ENCODE peak calls at places on chromosomes 6 and 20, in ten cellular contexts. N is MCF 10A; A is CD4-positive, alpha-beta T cell; F is AG04450; W is ovary; R is MM.1S; Q is prostate gland; S is K562; B is heart left ventricle; P is AG04449. M is an unnamed sample.

GRCh38 chr6:11008821-11009220 is 35.3 kb downstream of the ELOVL2 start:
- DNase-seq in N (peak), A (no peak), F (no peak), W (no peak), R (no peak), Q (no peak), S (no peak), B (no peak), P (no peak), M (no peak)

GRCh38 chr6:158799051-158799792 is 19.9 kb downstream of the EZR start:
- DNase-seq in N (peak), A (no peak), F (no peak), W (no peak), R (no peak), Q (peak), S (no peak), B (no peak), P (no peak), M (no peak)

GRCh38 chr20:48332555-48332954 is 495.2 kb downstream of the PREX1 start:
- DNase-seq in N (no peak), A (no peak), F (no peak), W (no peak), R (no peak), Q (no peak), S (no peak), B (no peak), P (no peak), M (no peak)

GRCh38 chr6:137781639-137782038 is 85.4 kb upstream of the TNFAIP3 start:
- DNase-seq in N (no peak), A (no peak), F (no peak), W (no peak), R (no peak), Q (no peak), S (no peak), B (no peak), P (no peak), M (no peak)

GRCh38 chr6:27251672-27252251 is 4.3 kb downstream of the PRSS16 start:
- DNase-seq in N (peak), A (peak), F (no peak), W (peak), R (peak), Q (peak), S (peak), B (no peak), P (no peak), M (peak)

GRCh38 chr6:11969092-11969491 is 43.0 kb upstream of the HIVEP1 start:
- DNase-seq in N (no peak), A (no peak), F (peak), W (peak), R (no peak), Q (no peak), S (no peak), B (peak), P (peak), M (no peak)

GRCh38 chr6:157066781-157067491 is 256.4 kb downstream of the TMEM242 start:
- DNase-seq in N (no peak), A (no peak), F (no peak), W (no peak), R (no peak), Q (no peak), S (no peak), B (no peak), P (no peak), M (no peak)

GRCh38 chr6:26016326-26017275 is 54.0 kb downstream of the TRIM38 start:
- DNase-seq in N (peak), A (no peak), F (no peak), W (peak), R (no peak), Q (no peak), S (no peak), B (peak), P (no peak), M (no peak)

GRCh38 chr6:151477726-151478125 is 16.1 kb upstream of the CCDC170 start:
- DNase-seq in N (no peak), A (no peak), F (no peak), W (no peak), R (no peak), Q (no peak), S (no peak), B (no peak), P (no peak), M (no peak)

GRCh38 chr6:85403331-85404015 is 46.4 kb upstream of the NT5E start:
- DNase-seq in N (peak), A (no peak), F (no peak), W (no peak), R (peak), Q (no peak), S (no peak), B (no peak), P (peak), M (no peak)

GRCh38 chr6:47700051-47700450 is 1.7 kb downstream of the ADGRF4 start:
- DNase-seq in N (peak), A (no peak), F (no peak), W (no peak), R (no peak), Q (peak), S (no peak), B (no peak), P (no peak), M (no peak)

GRCh38 chr20:21705466-21706344 is at the start of gene PAX1:
- DNase-seq in N (no peak), A (no peak), F (no peak), W (no peak), R (peak), Q (no peak), S (no peak), B (no peak), P (no peak), M (no peak)

GRCh38 chr6:140773276-140773675 is 1359.4 kb upstream of the GJE1 start:
- DNase-seq in N (no peak), A (no peak), F (no peak), W (no peak), R (no peak), Q (no peak), S (no peak), B (no peak), P (no peak), M (no peak)

GRCh38 chr6:98847392-98847766 is 13.0 kb downstream of the POU3F2 start:
- DNase-seq in N (no peak), A (no peak), F (no peak), W (no peak), R (no peak), Q (no peak), S (no peak), B (no peak), P (no peak), M (no peak)

GRCh38 chr20:16714765-16715164 is 15.1 kb upstream of the SNRPB2 start:
- DNase-seq in N (no peak), A (no peak), F (no peak), W (no peak), R (no peak), Q (no peak), S (no peak), B (no peak), P (no peak), M (no peak)

GRCh38 chr6:160348552-160349441 is 619 bp downstream of the SLC22A3 start:
- DNase-seq in N (no peak), A (no peak), F (no peak), W (peak), R (no peak), Q (no peak), S (no peak), B (no peak), P (no peak), M (no peak)
- TF ChIP-seq CTCF in N (no peak), A (no peak), F (no peak), W (peak), R (no peak), Q (no peak), S (no peak), B (no peak), P (no peak), M (no peak)

GRCh38 chr20:52948491-52948890 is 23.7 kb upstream of the TSHZ2 start:
- DNase-seq in N (peak), A (no peak), F (no peak), W (no peak), R (no peak), Q (no peak), S (no peak), B (no peak), P (no peak), M (no peak)

GRCh38 chr20:52945862-52946522 is 26.2 kb upstream of the TSHZ2 start:
- DNase-seq in N (peak), A (no peak), F (no peak), W (no peak), R (no peak), Q (no peak), S (no peak), B (no peak), P (no peak), M (no peak)

GRCh38 chr20:52941803-52942202 is 30.4 kb upstream of the TSHZ2 start:
- DNase-seq in N (peak), A (no peak), F (no peak), W (no peak), R (no peak), Q (no peak), S (no peak), B (no peak), P (no peak), M (no peak)

GRCh38 chr20:52943185-52943841 is 28.8 kb upstream of the TSHZ2 start:
- DNase-seq in N (peak), A (no peak), F (no peak), W (no peak), R (no peak), Q (no peak), S (no peak), B (no peak), P (no peak), M (no peak)

GRCh38 chr20:52945268-52945667 is 26.9 kb upstream of the TSHZ2 start:
- DNase-seq in N (no peak), A (no peak), F (no peak), W (no peak), R (no peak), Q (no peak), S (no peak), B (no peak), P (no peak), M (no peak)
- TF ChIP-seq CTCF in N (no peak), A (no peak), F (no peak), W (no peak), R (no peak), Q (no peak), S (no peak), B (no peak), P (no peak), M (no peak)

DNA sequence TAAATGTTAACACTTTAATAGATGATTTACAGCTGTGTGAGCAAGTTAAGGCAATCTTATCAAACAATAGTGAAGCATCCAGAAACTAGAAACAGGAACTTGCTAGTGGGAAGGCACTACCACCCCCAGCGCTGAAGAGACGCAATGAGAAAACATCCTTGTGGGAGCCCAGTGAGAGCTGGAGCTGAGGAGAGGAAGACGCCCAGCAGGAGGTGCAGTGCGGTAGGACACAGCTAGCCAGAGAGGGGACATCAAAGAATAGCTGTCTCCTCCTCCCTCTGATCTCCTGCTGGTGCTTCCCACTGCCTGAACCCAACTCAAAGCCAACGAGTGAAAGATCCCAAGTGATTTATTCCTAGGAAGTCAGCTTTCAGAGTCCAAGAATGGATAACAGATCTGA is 140.3 kb downstream of the COL12A1 start:
- DNase-seq in N (no peak), A (no peak), F (no peak), W (no peak), R (no peak), Q (no peak), S (no peak), B (no peak), P (no peak), M (no peak)
- TF ChIP-seq CTCF in N (no peak), A (no peak), F (peak), W (no peak), R (no peak), Q (no peak), S (no peak), B (no peak), P (peak), M (no peak)

GRCh38 chr6:30942338-30943060 is 1.7 kb downstream of the MUCL3 start:
- DNase-seq in N (peak), A (no peak), F (peak), W (peak), R (no peak), Q (peak), S (peak), B (peak), P (peak), M (no peak)
- TF ChIP-seq CTCF in N (peak), A (no peak), F (peak), W (no peak), R (no peak), Q (no peak), S (peak), B (no peak), P (peak), M (no peak)

GRCh38 chr6:169751242-169752073 is at the start of the genes DYNLT2 and ERMARD:
- DNase-seq in N (peak), A (peak), F (peak), W (peak), R (peak), Q (peak), S (peak), B (peak), P (peak), M (peak)
- TF ChIP-seq CTCF in N (no peak), A (no peak), F (peak), W (peak), R (no peak), Q (no peak), S (peak), B (peak), P (peak), M (no peak)

DNA sequence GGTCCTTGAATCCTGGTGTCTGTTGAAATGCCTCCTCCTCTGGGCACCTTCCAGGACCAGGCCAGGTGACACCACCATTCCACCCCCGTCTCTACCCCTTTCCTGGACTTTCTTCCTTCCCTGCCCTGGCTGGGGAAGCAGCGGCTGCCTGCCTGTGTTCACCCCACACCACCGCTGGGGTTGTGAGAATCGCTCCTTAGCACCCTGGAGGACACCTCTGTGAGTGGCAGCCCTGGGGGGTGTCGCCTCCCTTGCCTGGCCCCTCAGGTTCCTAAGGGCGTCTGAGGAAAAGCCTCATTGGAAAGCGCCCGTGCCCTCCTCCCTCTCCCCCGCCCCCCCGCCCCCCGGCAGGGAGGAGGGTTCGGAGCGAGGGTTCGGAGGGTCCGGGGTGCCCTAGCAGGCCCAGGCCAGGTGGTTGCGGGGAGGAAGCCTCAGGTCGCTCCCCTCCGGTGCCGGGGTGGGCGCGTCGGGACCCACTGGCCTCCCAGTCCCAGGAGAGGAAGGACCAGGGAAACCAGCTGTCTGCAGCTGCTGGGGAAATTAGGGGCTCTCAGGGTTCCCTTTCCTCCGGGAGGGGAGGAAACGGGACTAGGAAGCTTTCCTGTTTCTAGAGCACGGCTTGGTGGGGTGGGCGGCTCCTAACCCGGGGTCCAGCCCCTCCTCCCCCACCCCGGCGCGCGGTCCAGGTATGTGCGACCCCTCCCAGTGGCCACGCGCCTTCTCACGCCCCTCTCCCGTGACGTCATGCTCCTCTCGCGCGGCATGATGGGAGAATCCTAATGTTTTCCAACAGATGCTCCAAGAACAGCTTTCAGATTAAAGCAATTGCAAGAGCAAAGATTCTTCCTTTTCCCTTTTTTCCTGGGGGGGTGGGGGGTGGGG is at the start of gene PHACTR3:
- DNase-seq in N (no peak), A (no peak), F (no peak), W (no peak), R (no peak), Q (no peak), S (no peak), B (no peak), P (no peak), M (no peak)
- TF ChIP-seq CTCF in N (no peak), A (no peak), F (no peak), W (no peak), R (no peak), Q (no peak), S (no peak), B (no peak), P (no peak), M (no peak)